ENCODE peak calls at places on chromosome 10, in six cellular contexts. T, G, J, Q, B and H are unnamed samples.

GRCh38 chr10:110356628-110357245 is 52.0 kb upstream of the SMNDC1 start:
- DNase-seq in T (no peak), G (no peak), J (no peak), Q (peak), B (peak), H (no peak)

GRCh38 chr10:12381536-12382156 is 32.3 kb downstream of the CAMK1D start:
- DNase-seq in T (no peak), G (no peak), J (no peak), Q (no peak), B (no peak), H (no peak)

GRCh38 chr10:79358811-79359210 is 11.5 kb downstream of the PPIF start:
- DNase-seq in T (peak), G (no peak), J (no peak), Q (no peak), B (no peak), H (peak)

GRCh38 chr10:75782463-75783248 is 351.2 kb downstream of the LRMDA start:
- DNase-seq in T (peak), G (no peak), J (no peak), Q (no peak), B (no peak), H (no peak)

GRCh38 chr10:113047605-113047962 is 97.5 kb downstream of the TCF7L2 start:
- DNase-seq in T (no peak), G (no peak), J (peak), Q (peak), B (peak), H (no peak)

GRCh38 chr10:21727452-21728168 is 193.6 kb downstream of the MLLT10 start:
- DNase-seq in T (no peak), G (no peak), J (no peak), Q (no peak), B (no peak), H (no peak)

GRCh38 chr10:34781709-34782108 is 33.4 kb downstream of the PARD3 start:
- DNase-seq in T (no peak), G (no peak), J (no peak), Q (no peak), B (no peak), H (no peak)

GRCh38 chr10:31197886-31198285 is 121.1 kb upstream of the ZEB1 start:
- DNase-seq in T (no peak), G (no peak), J (no peak), Q (no peak), B (no peak), H (no peak)

GRCh38 chr10:47402681-47403301 is 18.7 kb upstream of the ZNF488 start:
- DNase-seq in T (peak), G (peak), J (peak), Q (peak), B (peak), H (no peak)

GRCh38 chr10:114043532-114044250 is at the start of gene ADRB1:
- DNase-seq in T (peak), G (peak), J (peak), Q (peak), B (peak), H (no peak)

GRCh38 chr10:30587522-30588031 is 42.0 kb downstream of the LYZL2 start:
- DNase-seq in T (peak), G (peak), J (peak), Q (no peak), B (no peak), H (no peak)

GRCh38 chr10:99681553-99681952 is 22.2 kb downstream of the ENTPD7 start:
- DNase-seq in T (no peak), G (no peak), J (no peak), Q (no peak), B (peak), H (no peak)

GRCh38 chr10:29585488-29585976 is 49.2 kb downstream of the SVIL start:
- DNase-seq in T (peak), G (no peak), J (peak), Q (no peak), B (no peak), H (no peak)

GRCh38 chr10:24485299-24485698 is 238.4 kb downstream of the ARHGAP21 start:
- DNase-seq in T (no peak), G (no peak), J (no peak), Q (no peak), B (no peak), H (no peak)

GRCh38 chr10:84337199-84337598 is 8.8 kb downstream of the CCSER2 start:
- DNase-seq in T (no peak), G (no peak), J (no peak), Q (no peak), B (no peak), H (no peak)

GRCh38 chr10:14358886-14359573 is 28.3 kb upstream of the FRMD4A start:
- DNase-seq in T (no peak), G (no peak), J (no peak), Q (no peak), B (peak), H (no peak)

GRCh38 chr10:43683451-43684197 is 34.9 kb upstream of the ZNF32 start:
- DNase-seq in T (peak), G (no peak), J (no peak), Q (no peak), B (no peak), H (no peak)

GRCh38 chr10:13613519-13613918 is 26.8 kb downstream of the PRPF18 start:
- DNase-seq in T (no peak), G (peak), J (no peak), Q (no peak), B (peak), H (no peak)

GRCh38 chr10:27464993-27465392 is 39.1 kb upstream of the RAB18 start:
- DNase-seq in T (no peak), G (no peak), J (no peak), Q (no peak), B (no peak), H (no peak)

GRCh38 chr10:121216721-121217181 is 365.6 kb downstream of the WDR11 start:
- DNase-seq in T (no peak), G (peak), J (no peak), Q (peak), B (no peak), H (no peak)

GRCh38 chr10:103985726-103986125 is 18.8 kb downstream of the SLK start:
- DNase-seq in T (no peak), G (no peak), J (no peak), Q (no peak), B (no peak), H (no peak)

GRCh38 chr10:25604591-25604990 is 329.4 kb upstream of the MYO3A start:
- DNase-seq in T (no peak), G (no peak), J (no peak), Q (no peak), B (no peak), H (no peak)

GRCh38 chr10:95660283-95660682 is 3.8 kb upstream of the ALDH18A1 start:
- DNase-seq in T (no peak), G (no peak), J (no peak), Q (no peak), B (no peak), H (no peak)

GRCh38 chr10:103192089-103192450 is 1.0 kb downstream of the NT5C2 start:
- DNase-seq in T (peak), G (no peak), J (no peak), Q (no peak), B (peak), H (no peak)

GRCh38 chr10:69836728-69837025 is 35.0 kb downstream of the COL13A1 start:
- DNase-seq in T (no peak), G (no peak), J (no peak), Q (no peak), B (no peak), H (no peak)

GRCh38 chr10:69838853-69839252 is 37.1 kb downstream of the COL13A1 start:
- DNase-seq in T (no peak), G (no peak), J (no peak), Q (no peak), B (peak), H (no peak)

GRCh38 chr10:69838418-69838817 is 36.7 kb downstream of the COL13A1 start:
- DNase-seq in T (no peak), G (no peak), J (no peak), Q (no peak), B (no peak), H (no peak)

GRCh38 chr10:69835875-69836727 is 34.4 kb downstream of the COL13A1 start:
- DNase-seq in T (no peak), G (no peak), J (no peak), Q (no peak), B (no peak), H (no peak)

GRCh38 chr10:69837261-69837660 is 35.6 kb downstream of the COL13A1 start:
- DNase-seq in T (no peak), G (no peak), J (no peak), Q (no peak), B (no peak), H (no peak)
- TF ChIP-seq CTCF in T (no peak), G (no peak), J (no peak), Q (no peak), B (no peak), H (no peak)

GRCh38 chr10:128087146-128087883 is 38.9 kb downstream of the MKI67 start:
- DNase-seq in T (no peak), G (no peak), J (no peak), Q (no peak), B (no peak), H (no peak)
- TF ChIP-seq CTCF in T (no peak), G (no peak), J (no peak), Q (no peak), B (no peak), H (no peak)

GRCh38 chr10:7626283-7626682 is 40.5 kb downstream of the ITIH5 start:
- DNase-seq in T (no peak), G (no peak), J (no peak), Q (peak), B (no peak), H (no peak)

GRCh38 chr10:7625009-7625408 is 41.8 kb downstream of the ITIH5 start:
- DNase-seq in T (no peak), G (no peak), J (no peak), Q (no peak), B (no peak), H (no peak)

GRCh38 chr10:7625836-7626235 is 40.9 kb downstream of the ITIH5 start:
- DNase-seq in T (no peak), G (no peak), J (no peak), Q (peak), B (no peak), H (no peak)

DNA sequence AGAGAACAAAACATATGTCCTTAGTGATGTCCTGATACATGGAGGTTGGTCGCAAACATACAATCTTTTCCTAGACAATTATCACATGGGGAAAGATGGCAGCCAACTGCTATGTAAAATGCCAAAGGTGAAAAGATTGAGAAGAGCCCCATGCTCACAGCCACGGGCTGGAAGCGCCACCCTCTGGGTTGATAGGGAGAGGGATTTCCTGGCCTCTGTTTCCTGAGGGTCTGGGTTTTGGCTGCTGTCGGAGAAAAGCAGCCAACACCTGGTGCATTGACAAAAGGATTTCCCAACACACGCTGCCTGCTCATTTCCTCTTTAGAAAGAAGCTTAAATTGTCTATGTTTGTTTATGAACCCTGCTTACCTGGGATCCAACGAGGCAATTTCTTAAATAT is 43.8 kb downstream of the ITIH5 start:
- DNase-seq in T (no peak), G (no peak), J (no peak), Q (no peak), B (no peak), H (no peak)
- TF ChIP-seq CTCF in T (no peak), G (peak), J (no peak), Q (no peak), B (no peak), H (no peak)

DNA sequence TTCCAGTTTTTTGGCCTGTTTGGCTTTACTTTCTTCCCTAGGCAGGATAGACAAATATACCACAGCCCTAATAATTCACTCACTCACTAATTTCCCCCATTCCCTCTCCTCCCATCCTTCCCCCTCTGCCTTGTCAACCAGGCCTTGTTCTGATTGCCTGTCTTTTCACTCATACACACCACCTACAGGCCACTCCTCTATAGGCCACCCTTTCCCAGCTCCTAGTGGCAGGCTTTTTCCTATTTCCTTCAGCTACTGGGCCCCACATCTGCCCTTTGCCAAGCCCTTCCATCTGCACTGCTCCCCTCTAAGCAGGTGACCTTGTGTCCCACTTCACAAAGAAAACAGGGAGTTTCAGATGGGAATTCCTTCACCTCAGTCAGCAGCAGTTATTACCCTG is 59.8 kb upstream of the MSRB2 start:
- DNase-seq in T (no peak), G (no peak), J (no peak), Q (no peak), B (peak), H (no peak)
- TF ChIP-seq CTCF in T (no peak), G (no peak), J (no peak), Q (no peak), B (no peak), H (no peak)

GRCh38 chr10:98469532-98469931 is 22.8 kb upstream of the HPS1 start:
- DNase-seq in T (no peak), G (no peak), J (no peak), Q (no peak), B (no peak), H (no peak)

GRCh38 chr10:98470850-98471249 is 24.1 kb upstream of the HPS1 start:
- DNase-seq in T (no peak), G (no peak), J (no peak), Q (no peak), B (no peak), H (no peak)

GRCh38 chr10:98465866-98466265 is 19.1 kb upstream of the HPS1 start:
- DNase-seq in T (no peak), G (no peak), J (no peak), Q (no peak), B (no peak), H (no peak)

GRCh38 chr10:98466916-98467505 is 20.3 kb upstream of the HPS1 start:
- DNase-seq in T (no peak), G (no peak), J (no peak), Q (no peak), B (no peak), H (no peak)

DNA sequence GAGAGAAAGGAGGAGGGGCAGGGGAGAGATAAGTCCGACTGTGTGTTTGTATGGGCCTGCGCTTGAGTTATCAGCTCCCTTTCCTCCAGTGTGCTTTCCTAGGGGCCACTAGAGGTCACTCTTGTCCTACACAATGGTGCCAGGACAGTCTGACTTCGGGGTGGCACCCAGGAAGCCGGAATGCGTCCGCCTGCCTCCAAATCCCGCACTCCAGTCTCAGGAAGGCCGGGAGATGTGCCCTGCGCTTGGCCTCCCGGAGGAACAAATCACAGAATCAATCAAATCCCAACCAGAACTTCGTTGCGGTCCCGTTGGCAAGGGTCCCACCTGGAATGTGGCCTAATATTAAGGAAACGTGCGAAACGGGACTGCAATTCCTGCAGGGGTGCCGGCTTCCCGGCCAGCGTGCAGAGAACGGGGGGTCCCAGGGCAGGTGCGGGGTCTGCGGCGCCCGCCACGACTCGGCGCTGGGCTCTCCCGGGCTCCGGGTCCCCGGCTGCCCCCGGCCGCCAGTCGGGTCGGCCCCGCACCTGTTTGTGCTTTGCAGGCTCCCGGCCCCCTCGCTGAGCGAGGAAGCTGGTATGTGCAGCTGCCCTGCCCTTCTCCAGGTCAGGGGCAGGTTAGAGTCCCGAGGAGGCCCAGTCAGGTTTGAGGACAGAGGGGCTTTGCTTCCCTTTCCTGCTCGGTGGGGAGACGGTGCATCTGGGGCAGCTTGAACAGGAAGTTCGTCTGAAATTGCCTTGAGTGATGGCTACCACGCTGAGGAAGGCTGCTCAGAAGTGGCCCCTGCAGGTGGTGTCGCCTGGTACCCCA is 21.0 kb upstream of the HPS1 start:
- DNase-seq in T (peak), G (peak), J (peak), Q (peak), B (peak), H (peak)
- TF ChIP-seq CTCF in T (peak), G (peak), J (peak), Q (peak), B (peak), H (peak)

DNA sequence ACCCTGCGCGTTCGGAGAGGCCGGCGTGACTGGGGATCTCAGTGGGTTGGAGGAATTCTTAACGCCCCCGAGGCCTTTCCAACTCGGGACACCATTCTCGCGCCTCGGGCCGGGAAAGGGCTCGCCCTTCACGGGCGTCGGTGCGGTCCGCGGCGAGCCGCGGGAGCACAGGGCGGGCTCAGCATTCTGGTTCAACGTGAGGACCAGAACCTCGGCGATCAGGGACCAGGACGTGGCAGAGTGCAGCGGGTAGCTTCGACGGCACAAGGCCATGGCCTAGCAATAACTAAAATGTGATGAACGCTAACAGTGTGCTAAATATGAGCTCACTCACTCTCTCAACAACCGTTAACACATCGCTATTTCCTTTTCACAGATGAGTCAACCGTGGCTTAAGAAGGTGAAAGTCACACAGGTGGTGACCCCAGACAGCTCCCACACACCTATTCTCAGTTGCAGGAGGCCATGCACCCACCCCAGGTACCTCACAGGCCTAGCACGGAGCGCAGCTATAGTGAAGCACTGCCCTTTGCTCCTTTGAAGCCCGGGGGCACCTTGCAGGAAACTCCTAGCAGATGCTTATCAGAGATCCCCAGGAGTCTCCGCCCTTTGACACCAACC is 4.5 kb upstream of the EMX2 start:
- DNase-seq in T (no peak), G (no peak), J (no peak), Q (no peak), B (no peak), H (no peak)
- TF ChIP-seq CTCF in T (no peak), G (no peak), J (no peak), Q (no peak), B (peak), H (no peak)

DNA sequence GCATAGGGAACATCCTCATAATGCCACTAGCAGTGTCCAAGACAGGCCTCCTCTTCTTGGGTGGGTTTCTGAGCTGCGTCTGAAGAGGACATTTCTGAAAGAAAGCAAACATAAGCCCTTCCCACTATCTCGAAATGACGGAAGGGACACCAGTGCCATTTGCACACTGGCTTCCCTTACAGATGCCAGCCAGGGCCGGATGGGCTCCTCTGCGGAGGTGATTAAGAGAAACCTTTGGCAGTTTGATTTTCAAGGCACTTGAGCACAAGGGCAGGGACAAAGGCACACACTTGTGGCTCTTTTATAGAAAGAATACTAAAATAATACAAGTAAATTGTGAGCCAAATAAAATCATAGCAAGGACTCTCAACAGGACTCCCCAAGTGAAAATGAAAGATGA is 106.6 kb upstream of the CELF2 start:
- DNase-seq in T (no peak), G (no peak), J (peak), Q (no peak), B (no peak), H (no peak)
- TF ChIP-seq CTCF in T (no peak), G (no peak), J (no peak), Q (no peak), B (no peak), H (no peak)